ENCODE peak calls at places on chromosomes 11 and 22, in six cellular contexts. V is AG09309, Q is GM13977, P is heart right ventricle, J is fibroblast of lung, E is uterus. W is an unnamed sample.

GRCh38 chr11:99020324-99021225 is at the start of gene CNTN5:
- DNase-seq in V (no peak), Q (peak), P (peak), J (peak), E (peak), W (peak)

GRCh38 chr11:2924381-2924780 is 4.8 kb downstream of the PHLDA2 start:
- DNase-seq in V (no peak), Q (no peak), P (peak), J (no peak), E (no peak), W (no peak)

GRCh38 chr11:66333220-66333877 is 2.9 kb downstream of the RIN1 start:
- DNase-seq in V (no peak), Q (no peak), P (no peak), J (no peak), E (no peak), W (no peak)

GRCh38 chr11:7442588-7443215 is 42.6 kb upstream of the OLFML1 start:
- DNase-seq in V (no peak), Q (peak), P (peak), J (peak), E (peak), W (peak)

GRCh38 chr11:85937838-85938237 is 82.7 kb downstream of the CCDC83 start:
- DNase-seq in V (no peak), Q (no peak), P (no peak), J (no peak), E (no peak), W (no peak)

GRCh38 chr11:118290923-118291322 is 13.6 kb upstream of the CD3E start:
- DNase-seq in V (no peak), Q (peak), P (no peak), J (no peak), E (peak), W (peak)

GRCh38 chr11:64876226-64876750 is 2.1 kb downstream of the EHD1 start:
- DNase-seq in V (no peak), Q (no peak), P (no peak), J (no peak), E (no peak), W (no peak)

GRCh38 chr11:118048472-118049370 is 28.2 kb upstream of the TMPRSS4 start:
- DNase-seq in V (no peak), Q (no peak), P (no peak), J (no peak), E (no peak), W (no peak)

GRCh38 chr11:66362481-66363147 is 8.9 kb downstream of the SLC29A2 start:
- DNase-seq in V (no peak), Q (no peak), P (no peak), J (no peak), E (no peak), W (no peak)

GRCh38 chr11:126523441-126523840 is 168.0 kb downstream of the ST3GAL4 start:
- DNase-seq in V (no peak), Q (no peak), P (no peak), J (no peak), E (no peak), W (no peak)

GRCh38 chr11:133153031-133153430 is 379.3 kb downstream of the OPCML start:
- DNase-seq in V (no peak), Q (no peak), P (no peak), J (no peak), E (no peak), W (no peak)

GRCh38 chr11:766106-766940 is 11.0 kb downstream of the GATD1 start:
- DNase-seq in V (no peak), Q (no peak), P (no peak), J (no peak), E (no peak), W (no peak)

GRCh38 chr22:19607198-19608113 is 83.2 kb upstream of the CLDN5 start:
- DNase-seq in V (no peak), Q (no peak), P (no peak), J (no peak), E (peak), W (no peak)

GRCh38 chr11:72573380-72573949 is 100.8 kb downstream of the PDE2A start:
- DNase-seq in V (no peak), Q (peak), P (peak), J (peak), E (no peak), W (peak)

GRCh38 chr11:20618083-20618482 is 18.7 kb downstream of the SLC6A5 start:
- DNase-seq in V (no peak), Q (no peak), P (no peak), J (no peak), E (no peak), W (no peak)

GRCh38 chr11:122306776-122307479 is 190.9 kb upstream of the BLID start:
- DNase-seq in V (no peak), Q (no peak), P (no peak), J (no peak), E (no peak), W (no peak)

GRCh38 chr11:115458877-115459276 is 45.3 kb downstream of the CADM1 start:
- DNase-seq in V (no peak), Q (no peak), P (no peak), J (peak), E (no peak), W (no peak)

GRCh38 chr22:33898121-33898520 is 22.2 kb downstream of the LARGE1 start:
- DNase-seq in V (no peak), Q (no peak), P (no peak), J (no peak), E (no peak), W (no peak)

GRCh38 chr22:45262195-45262930 is 21.7 kb upstream of the KIAA0930 start:
- DNase-seq in V (no peak), Q (no peak), P (no peak), J (no peak), E (no peak), W (no peak)

GRCh38 chr11:77064648-77065217 is 2.0 kb upstream of the CAPN5 start:
- DNase-seq in V (no peak), Q (no peak), P (no peak), J (no peak), E (no peak), W (no peak)

GRCh38 chr11:77063861-77064260 is 2.9 kb upstream of the CAPN5 start:
- DNase-seq in V (no peak), Q (no peak), P (no peak), J (no peak), E (no peak), W (no peak)

GRCh38 chr11:77060234-77060633 is 6.5 kb upstream of the CAPN5 start:
- DNase-seq in V (no peak), Q (no peak), P (no peak), J (no peak), E (no peak), W (no peak)

GRCh38 chr11:77063407-77063806 is 3.4 kb upstream of the CAPN5 start:
- DNase-seq in V (no peak), Q (no peak), P (no peak), J (no peak), E (no peak), W (no peak)

DNA sequence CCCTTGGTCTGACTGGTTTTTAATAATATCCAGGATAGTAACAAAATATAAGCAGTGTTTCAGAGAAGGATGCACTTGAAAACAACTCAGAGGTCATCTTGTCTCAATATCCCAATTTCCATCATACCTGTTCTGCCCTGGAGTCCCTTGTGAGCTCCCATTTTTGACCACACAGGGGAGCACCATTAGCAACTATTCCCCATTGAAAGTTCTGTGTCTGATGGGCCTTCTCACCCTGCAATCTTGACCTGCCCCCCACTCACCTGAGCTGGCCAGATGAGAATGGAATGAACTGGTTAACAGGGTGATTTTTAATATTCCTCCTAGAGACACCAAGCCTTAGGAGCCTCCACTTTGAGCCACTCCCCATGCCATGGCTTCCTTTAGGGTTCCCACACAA is 3.8 kb upstream of the CAPN5 start:
- DNase-seq in V (no peak), Q (no peak), P (no peak), J (no peak), E (no peak), W (no peak)
- TF ChIP-seq CTCF in V (peak), Q (no peak), P (no peak), J (peak), E (no peak), W (no peak)

DNA sequence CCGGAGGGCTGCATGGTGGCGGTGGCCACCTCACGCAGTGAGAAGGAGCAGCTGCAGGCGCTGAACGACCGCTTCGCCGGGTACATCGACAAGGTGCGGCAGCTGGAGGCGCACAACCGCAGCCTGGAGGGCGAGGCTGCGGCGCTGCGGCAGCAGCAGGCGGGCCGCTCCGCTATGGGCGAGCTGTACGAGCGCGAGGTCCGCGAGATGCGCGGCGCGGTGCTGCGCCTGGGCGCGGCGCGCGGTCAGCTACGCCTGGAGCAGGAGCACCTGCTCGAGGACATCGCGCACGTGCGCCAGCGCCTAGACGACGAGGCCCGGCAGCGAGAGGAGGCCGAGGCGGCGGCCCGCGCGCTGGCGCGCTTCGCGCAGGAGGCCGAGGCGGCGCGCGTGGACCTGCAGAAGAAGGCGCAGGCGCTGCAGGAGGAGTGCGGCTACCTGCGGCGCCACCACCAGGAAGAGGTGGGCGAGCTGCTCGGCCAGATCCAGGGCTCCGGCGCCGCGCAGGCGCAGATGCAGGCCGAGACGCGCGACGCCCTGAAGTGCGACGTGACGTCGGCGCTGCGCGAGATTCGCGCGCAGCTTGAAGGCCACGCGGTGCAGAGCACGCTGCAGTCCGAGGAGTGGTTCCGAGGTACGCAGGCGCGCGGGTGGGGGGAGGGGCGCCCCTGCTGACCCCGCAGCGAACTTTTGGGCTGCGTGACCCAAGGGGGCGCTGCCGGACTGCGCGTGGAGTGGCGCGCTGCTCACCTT is 670 bp downstream of the NEFH start:
- DNase-seq in V (no peak), Q (no peak), P (peak), J (peak), E (no peak), W (no peak)
- TF ChIP-seq CTCF in V (no peak), Q (peak), P (no peak), J (no peak), E (no peak), W (no peak)

DNA sequence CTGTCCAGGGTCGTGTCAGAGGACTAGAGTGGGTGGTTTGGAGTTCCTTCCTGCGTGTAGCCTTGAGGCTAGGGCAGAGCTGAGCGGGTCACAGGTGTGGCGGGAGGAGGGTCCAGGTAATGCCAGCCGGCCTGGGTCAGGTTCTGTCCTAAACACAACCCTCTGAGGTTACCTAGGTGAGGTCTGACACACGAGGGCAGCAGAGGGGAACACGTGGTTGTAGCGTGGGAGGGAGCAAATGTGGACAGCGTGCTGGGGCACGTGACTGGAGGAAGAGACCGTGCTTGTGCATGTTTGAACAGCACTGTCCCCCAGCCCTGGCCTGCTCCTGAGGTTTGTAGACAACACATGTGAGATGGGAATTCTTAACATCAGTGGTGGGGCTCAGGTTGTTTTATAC is 13.1 kb downstream of the MOV10L1 start:
- DNase-seq in V (no peak), Q (peak), P (no peak), J (no peak), E (no peak), W (peak)
- TF ChIP-seq CTCF in V (no peak), Q (peak), P (no peak), J (no peak), E (no peak), W (no peak)

GRCh38 chr11:87372068-87372467 is 334.3 kb downstream of the TMEM135 start:
- DNase-seq in V (no peak), Q (no peak), P (no peak), J (no peak), E (no peak), W (no peak)

GRCh38 chr11:87368876-87369480 is 331.2 kb downstream of the TMEM135 start:
- DNase-seq in V (no peak), Q (no peak), P (no peak), J (peak), E (no peak), W (no peak)

GRCh38 chr11:87368151-87368550 is 330.4 kb downstream of the TMEM135 start:
- DNase-seq in V (no peak), Q (no peak), P (no peak), J (no peak), E (no peak), W (no peak)

GRCh38 chr11:87366766-87367405 is 329.2 kb downstream of the TMEM135 start:
- DNase-seq in V (no peak), Q (no peak), P (no peak), J (peak), E (no peak), W (no peak)

DNA sequence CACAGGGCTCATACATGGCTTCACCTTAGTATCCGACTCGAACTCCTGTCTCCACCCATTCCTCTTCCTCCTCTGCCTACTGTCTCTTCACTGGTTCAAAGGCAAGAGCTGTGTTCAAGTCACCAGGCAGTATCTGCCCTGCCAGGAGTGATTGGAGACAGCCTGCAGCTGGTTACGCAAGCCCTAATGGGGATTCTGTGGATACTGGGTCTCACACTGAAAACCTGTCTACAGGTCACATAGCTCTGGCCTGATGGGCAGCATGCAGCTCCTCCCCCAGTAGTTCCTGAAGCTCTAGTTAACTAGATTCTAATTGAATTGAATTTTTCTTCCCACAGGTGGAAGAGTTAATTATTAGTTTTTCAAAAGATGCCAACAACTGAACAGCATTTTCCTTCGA is 332.2 kb downstream of the TMEM135 start:
- DNase-seq in V (no peak), Q (no peak), P (no peak), J (no peak), E (no peak), W (no peak)
- TF ChIP-seq CTCF in V (no peak), Q (no peak), P (no peak), J (no peak), E (no peak), W (no peak)

GRCh38 chr11:17987826-17988225 is 25.0 kb downstream of the SERGEF start:
- DNase-seq in V (no peak), Q (no peak), P (no peak), J (no peak), E (no peak), W (no peak)

GRCh38 chr11:17986711-17987220 is 26.1 kb downstream of the SERGEF start:
- DNase-seq in V (no peak), Q (no peak), P (no peak), J (no peak), E (no peak), W (no peak)

GRCh38 chr11:17986007-17986710 is 26.7 kb downstream of the SERGEF start:
- DNase-seq in V (peak), Q (no peak), P (peak), J (peak), E (peak), W (no peak)

GRCh38 chr11:17983569-17983968 is 29.3 kb downstream of the SERGEF start:
- DNase-seq in V (no peak), Q (no peak), P (no peak), J (no peak), E (no peak), W (no peak)

DNA sequence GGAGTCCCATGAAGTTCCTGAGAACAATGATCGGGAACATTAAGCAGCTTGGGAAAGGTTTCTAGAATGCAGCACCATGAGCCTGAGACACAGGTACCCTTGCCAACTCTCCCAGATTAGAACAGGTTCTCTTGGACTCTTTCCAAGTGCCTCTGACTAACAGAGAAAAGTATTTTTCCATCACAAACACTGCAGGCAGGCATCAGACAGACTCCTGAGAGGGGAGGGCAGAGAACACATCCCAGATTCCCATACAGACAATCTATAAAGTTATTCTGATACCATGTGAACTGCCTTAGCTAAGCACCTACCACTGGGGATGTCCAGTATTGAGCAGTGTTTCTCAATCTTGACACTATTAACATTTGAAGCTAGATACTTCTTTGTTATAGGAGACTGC is 27.3 kb downstream of the SERGEF start:
- DNase-seq in V (no peak), Q (no peak), P (no peak), J (peak), E (peak), W (no peak)
- TF ChIP-seq CTCF in V (no peak), Q (no peak), P (no peak), J (no peak), E (no peak), W (no peak)

GRCh38 chr11:108117746-108118371 is 3.5 kb upstream of the ACAT1 start:
- DNase-seq in V (peak), Q (peak), P (no peak), J (peak), E (no peak), W (peak)
- TF ChIP-seq CTCF in V (peak), Q (peak), P (peak), J (peak), E (peak), W (peak)

DNA sequence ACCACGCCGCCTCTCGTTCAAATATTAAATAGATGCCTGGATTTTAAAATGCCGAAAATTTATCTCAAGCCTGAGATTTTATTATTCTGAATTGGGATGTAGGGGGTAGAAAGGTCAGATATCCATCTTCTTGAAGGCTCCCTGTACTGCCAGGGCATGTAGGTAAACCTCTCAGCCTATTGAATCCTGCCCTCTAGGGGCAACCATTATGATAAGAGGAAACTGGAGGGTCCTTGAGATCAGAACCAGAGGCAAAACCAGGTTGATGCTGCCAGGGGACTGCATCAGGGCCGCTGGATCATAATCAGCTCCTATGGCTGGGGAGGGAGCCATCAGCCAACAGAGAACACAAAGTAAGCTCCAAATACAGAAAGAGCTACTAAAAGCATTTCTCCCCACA is 92.4 kb downstream of the KCNC1 start:
- DNase-seq in V (no peak), Q (no peak), P (no peak), J (no peak), E (no peak), W (no peak)
- TF ChIP-seq CTCF in V (peak), Q (no peak), P (no peak), J (no peak), E (no peak), W (no peak)